ENCODE peak calls at places on chromosome 1, in six cellular contexts. U is IMR-90, Q is H9, C is neuronal stem cell, Y is H1, V is trophoblast cell. F is an unnamed sample.

GRCh38 chr1:151909167-151910149 is at the start of gene THEM4:
- DNase-seq in C (peak), U (peak), Y (peak), Q (peak), V (peak), F (peak)

GRCh38 chr1:19229229-19229628 is 19.2 kb upstream of the UBR4 start:
- DNase-seq in Q (no peak), C (no peak), U (no peak), Y (no peak), V (no peak), F (no peak)

GRCh38 chr1:118122234-118123004 is 62.6 kb downstream of the SPAG17 start:
- DNase-seq in V (peak), C (no peak), Y (no peak), U (peak), Q (no peak), F (no peak)

GRCh38 chr1:44723496-44724407 is 7.2 kb downstream of the RNU5D-1 start:
- DNase-seq in V (no peak), Q (no peak), U (no peak), C (no peak), Y (no peak), F (no peak)

GRCh38 chr1:24963099-24963872 is 33.2 kb upstream of the RUNX3 start:
- DNase-seq in Q (no peak), V (no peak), U (no peak), C (no peak), Y (no peak), F (no peak)

GRCh38 chr1:64873576-64873975 is 92.8 kb downstream of the JAK1 start:
- DNase-seq in U (no peak), C (no peak), Q (no peak), Y (no peak), V (no peak), F (no peak)

GRCh38 chr1:115642168-115643072 is 650 bp downstream of the VANGL1 start:
- DNase-seq in Y (peak), U (peak), C (peak), Q (peak), V (peak), F (peak)

GRCh38 chr1:153803479-153804056 is 28.4 kb downstream of the SLC27A3 start:
- DNase-seq in C (no peak), Y (no peak), U (no peak), V (no peak), Q (no peak), F (no peak)

GRCh38 chr1:167128261-167129227 is 34.7 kb downstream of the STYXL2 start:
- DNase-seq in Y (peak), V (no peak), C (no peak), Q (no peak), U (no peak), F (no peak)

GRCh38 chr1:162823231-162823630 is 32.7 kb downstream of the HSD17B7 start:
- DNase-seq in Q (no peak), C (no peak), V (no peak), U (no peak), Y (no peak), F (no peak)

GRCh38 chr1:12314328-12314903 is 84.6 kb downstream of the VPS13D start:
- DNase-seq in U (peak), C (no peak), Q (no peak), V (no peak), Y (no peak), F (peak)

GRCh38 chr1:4702927-4703326 is 48.5 kb downstream of the AJAP1 start:
- DNase-seq in U (no peak), V (no peak), Q (no peak), C (no peak), Y (no peak), F (no peak)

GRCh38 chr1:175877939-175878730 is 134.7 kb upstream of the TNR start:
- DNase-seq in U (no peak), V (no peak), C (no peak), Q (no peak), Y (no peak), F (no peak)

GRCh38 chr1:25913166-25913565 is 6.9 kb upstream of the STMN1 start:
- DNase-seq in V (peak), C (no peak), U (no peak), Q (no peak), Y (no peak), F (peak)

GRCh38 chr1:6962956-6963915 is 178.0 kb downstream of the CAMTA1 start:
- DNase-seq in Q (peak), Y (peak), U (no peak), C (peak), V (no peak), F (peak)

GRCh38 chr1:6967431-6968079 is 182.3 kb downstream of the CAMTA1 start:
- DNase-seq in U (no peak), V (no peak), C (no peak), Q (no peak), Y (no peak), F (no peak)

GRCh38 chr1:6965062-6965913 is 180.0 kb downstream of the CAMTA1 start:
- DNase-seq in Q (no peak), Y (no peak), V (no peak), C (no peak), U (no peak), F (no peak)

GRCh38 chr1:6966326-6966725 is 181.1 kb downstream of the CAMTA1 start:
- DNase-seq in Y (no peak), Q (no peak), U (no peak), V (no peak), C (no peak), F (no peak)

DNA sequence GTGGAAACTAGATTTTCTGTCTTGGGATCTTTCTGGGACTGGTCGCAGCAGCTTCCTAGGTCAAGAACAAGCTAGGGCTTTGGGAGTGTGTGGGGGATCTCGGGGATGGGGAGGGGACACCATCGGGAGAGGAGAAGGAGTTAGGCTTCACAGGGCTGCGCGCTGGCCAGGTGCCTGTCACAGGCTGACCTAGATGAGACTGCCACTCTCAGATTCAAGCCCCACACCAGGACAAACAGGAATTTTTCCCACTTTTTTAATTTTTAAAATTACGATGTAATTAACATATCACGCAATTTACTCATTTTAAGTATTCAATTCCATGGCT is 180.6 kb downstream of the CAMTA1 start:
- DNase-seq in C (no peak), Y (no peak), Q (no peak), U (no peak), V (no peak), F (no peak)
- H3K14ac ChIP-seq in C (no peak), Y (no peak), Q (no peak), U (no peak), V (no peak), F (no peak)

DNA sequence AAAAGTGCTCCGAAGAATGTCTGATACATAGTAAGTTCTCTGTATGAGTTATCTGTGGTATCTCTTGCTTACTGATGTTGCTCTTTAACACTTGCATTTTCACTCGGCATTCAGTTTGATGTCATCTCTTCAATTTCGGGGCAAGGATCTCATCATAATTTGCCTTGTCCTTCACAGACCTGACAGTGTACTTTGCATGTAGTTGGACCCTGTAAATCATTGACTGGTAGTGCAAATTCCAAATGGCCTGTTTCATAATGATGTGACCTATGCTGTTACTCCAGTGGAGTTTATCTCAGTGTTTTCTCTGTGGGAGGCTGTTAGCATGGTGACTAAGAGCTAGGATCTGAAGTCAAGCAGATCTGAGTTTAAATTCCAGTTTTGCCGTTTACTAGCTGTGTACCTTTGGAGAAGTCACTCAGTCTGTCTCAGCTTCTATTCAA is 34.2 kb upstream of the ABCD3 start:
- DNase-seq in V (no peak), C (no peak), U (peak), Q (no peak), Y (no peak), F (peak)
- H3K14ac ChIP-seq in V (no peak), C (no peak), U (no peak), Q (no peak), Y (no peak), F (no peak)

GRCh38 chr1:34034029-34034428 is 131.0 kb downstream of the CSMD2 start:
- DNase-seq in U (no peak), Q (no peak), V (no peak), Y (no peak), C (no peak), F (no peak)
- H3K14ac ChIP-seq in U (no peak), Q (no peak), V (no peak), Y (no peak), C (no peak), F (no peak)

DNA sequence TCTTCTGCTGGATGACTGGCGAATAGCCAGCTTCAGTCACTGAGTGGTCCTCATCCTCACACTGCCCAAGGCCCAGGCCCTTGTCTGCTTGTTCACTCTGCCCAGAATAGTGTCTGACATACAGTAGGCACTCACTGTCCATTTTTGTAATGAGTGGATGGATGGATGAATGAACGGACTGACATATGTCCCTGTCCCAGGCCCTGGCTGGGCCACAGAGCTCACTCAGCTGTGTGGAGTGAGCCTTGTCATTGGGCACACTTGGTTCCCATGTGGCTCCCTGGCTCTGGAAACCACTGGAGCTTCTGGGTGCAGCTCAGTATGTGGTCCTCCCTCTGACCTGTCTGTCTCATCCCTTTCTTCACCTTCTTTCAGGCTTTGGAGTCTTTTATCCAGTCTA is 36.7 kb downstream of the FOXO6 start:
- DNase-seq in C (no peak), Y (no peak), V (no peak), U (no peak), Q (no peak), F (no peak)
- H3K14ac ChIP-seq in C (no peak), Y (no peak), V (no peak), U (no peak), Q (no peak), F (no peak)

F was measured in mesenchymal stem cell.